ENCODE peak calls at places on chromosomes 5 and 9, in five cellular contexts. H, B, V, P and R are unnamed samples. For H3K27me3, the result is how much of the 10 kb centered on the place peaks cover.

GRCh38 chr5:159051431-159052281 is 48.1 kb downstream of the EBF1 start:
- DNase-seq in H (peak), V (peak), B (no peak), P (no peak), R (no peak)

GRCh38 chr5:95027151-95027721 is 257.7 kb downstream of the MCTP1 start:
- DNase-seq in P (no peak), H (no peak), V (no peak), B (no peak), R (no peak)

GRCh38 chr5:59103303-59103702 is 520.4 kb downstream of the RAB3C start:
- DNase-seq in B (no peak), P (no peak), H (no peak), V (no peak), R (no peak)

GRCh38 chr5:173808079-173808808 is 79.9 kb upstream of the CPEB4 start:
- DNase-seq in V (no peak), B (no peak), P (peak), H (no peak), R (no peak)

GRCh38 chr5:164000819-164001218 is 495.4 kb downstream of the MAT2B start:
- DNase-seq in H (no peak), P (no peak), B (no peak), V (no peak), R (no peak)

GRCh38 chr5:378976-379742 is 57.6 kb downstream of the AHRR start:
- DNase-seq in V (no peak), P (no peak), B (peak), H (no peak), R (no peak)

GRCh38 chr9:4983541-4984165 is 1.4 kb upstream of the JAK2 start:
- DNase-seq in H (no peak), P (no peak), V (no peak), B (no peak), R (no peak)

GRCh38 chr9:99011161-99011709 is 67.5 kb downstream of the COL15A1 start:
- DNase-seq in V (no peak), P (no peak), H (no peak), B (no peak), R (no peak)

GRCh38 chr5:176387384-176387925 is 943 bp downstream of the NOP16 start:
- DNase-seq in B (no peak), P (no peak), V (no peak), H (no peak), R (no peak)

GRCh38 chr9:18826248-18826647 is 206.8 kb downstream of the SAXO1 start:
- DNase-seq in B (no peak), V (no peak), P (no peak), H (no peak), R (no peak)

GRCh38 chr5:153613143-153613542 is 122.7 kb downstream of the GRIA1 start:
- DNase-seq in V (no peak), H (no peak), P (no peak), B (no peak), R (no peak)

GRCh38 chr5:14687023-14687665 is 22.6 kb downstream of the OTULIN start:
- DNase-seq in V (no peak), B (no peak), H (no peak), P (no peak), R (no peak)

GRCh38 chr5:370959-371810 is 49.7 kb downstream of the AHRR start:
- DNase-seq in B (peak), P (no peak), H (peak), V (peak), R (peak)

GRCh38 chr9:133059623-133060022 is 2.2 kb upstream of the CEL start:
- DNase-seq in P (no peak), B (no peak), V (no peak), H (no peak), R (no peak)

GRCh38 chr9:108844856-108845255 is 10.9 kb downstream of the ACTL7B start:
- DNase-seq in P (no peak), V (no peak), B (no peak), H (no peak), R (no peak)

GRCh38 chr9:101455656-101456235 is 20.2 kb upstream of the ALDOB start:
- DNase-seq in P (no peak), B (no peak), H (no peak), V (no peak), R (no peak)

GRCh38 chr9:33263936-33264472 is 504 bp downstream of the BAG1 start:
- DNase-seq in B (peak), V (peak), H (peak), P (no peak), R (no peak)

GRCh38 chr5:61534481-61535267 is 202.6 kb downstream of the ZSWIM6 start:
- DNase-seq in H (no peak), V (no peak), P (no peak), B (no peak), R (no peak)

GRCh38 chr5:94832685-94833084 is 214.2 kb downstream of the SLF1 start:
- DNase-seq in H (no peak), B (no peak), V (no peak), P (no peak), R (no peak)

GRCh38 chr5:21071986-21072385 is 1084.0 kb upstream of the CDH18 start:
- DNase-seq in B (no peak), P (no peak), H (no peak), V (no peak), R (no peak)

GRCh38 chr5:42912184-42912766 is 100.6 kb upstream of the SELENOP start:
- DNase-seq in B (no peak), H (no peak), P (no peak), V (no peak), R (no peak)

GRCh38 chr9:119221281-119221680 is 148.0 kb downstream of the BRINP1 start:
- DNase-seq in P (no peak), V (no peak), H (no peak), B (no peak), R (no peak)

GRCh38 chr9:117496307-117496706 is 81.5 kb upstream of the ASTN2 start:
- DNase-seq in B (no peak), P (no peak), H (no peak), V (no peak), R (no peak)

GRCh38 chr5:127772531-127772930 is 69.3 kb downstream of the CCDC192 start:
- DNase-seq in B (no peak), H (no peak), V (no peak), P (no peak), R (no peak)

GRCh38 chr5:55226934-55227737 is at the start of gene MCIDAS:
- DNase-seq in V (peak), H (peak), P (peak), B (no peak), R (peak)
- H3K27me3 ChIP-seq in V (under half), H (half or more), P (under half), B (half or more), R (under half)

GRCh38 chr5:1515921-1516571 is 7.7 kb downstream of the LPCAT1 start:
- DNase-seq in V (peak), H (peak), B (peak), P (peak), R (no peak)
- TF ChIP-seq EP300 in V (no peak), H (no peak), B (no peak), P (no peak), R (no peak)

GRCh38 chr5:136094913-136095641 is 37.6 kb upstream of the SMAD5 start:
- DNase-seq in P (no peak), H (no peak), V (no peak), B (no peak), R (no peak)
- H3K27me3 ChIP-seq in P (under half), H (under half), V (under half), B (under half), R (under half)

GRCh38 chr5:180810210-180811011 is 7.8 kb upstream of the MGAT1 start:
- DNase-seq in P (peak), B (peak), H (peak), V (peak), R (peak)
- TF ChIP-seq EP300 in P (peak), B (no peak), H (no peak), V (no peak), R (no peak)